ENCODE peak calls at places on chromosome 10, in seven cellular contexts. S is activated T-helper 1 cell treated with Interleukin-2 at 50 U/mL for 16 hours; R is NCI-H1417 treated with DMSO at 0.1 percent for 48 hours; M is GM19239; Q is B cell; Z is activated effector memory CD4-positive, alpha-beta T cell treated with Interleukin-2 at 50 U/mL for 16 hours; F is globus pallidus. J is an unnamed sample.
A peak's percentile ranks its signal among the peaks of the same experiment; 100 is the strongest.

GRCh38 chr10:23157691-23158369 is 34.3 kb upstream of the PTF1A start:
- DNase-seq in S (no peak), F (peak; percentile 54), Q (no peak), M (no peak), R (no peak), Z (no peak), J (peak; percentile 34)

GRCh38 chr10:78551184-78552005 is 517.4 kb upstream of the ZMIZ1 start:
- DNase-seq in M (no peak), Q (no peak), S (no peak), F (no peak), R (no peak), Z (no peak), J (peak; percentile 8)

GRCh38 chr10:126570631-126571170 is 99.8 kb downstream of the C10orf90 start:
- DNase-seq in M (no peak), F (no peak), Q (no peak), R (no peak), S (no peak), Z (no peak), J (no peak)

GRCh38 chr10:70617798-70618568 is 15.4 kb upstream of the PRF1 start:
- DNase-seq in M (no peak), F (no peak), Q (no peak), R (no peak), S (no peak), Z (no peak), J (no peak)

GRCh38 chr10:86403183-86403797 is 36.7 kb upstream of the GRID1 start:
- DNase-seq in S (no peak), Q (no peak), M (no peak), F (no peak), R (no peak), Z (no peak), J (no peak)

GRCh38 chr10:72186633-72187330 is 29.0 kb upstream of the ANAPC16 start:
- DNase-seq in S (no peak), M (no peak), Q (no peak), R (no peak), Z (no peak), F (peak; percentile 31), J (peak; percentile 3)

GRCh38 chr10:43859016-43859525 is 210.4 kb upstream of the ZNF32 start:
- DNase-seq in Z (no peak), M (no peak), Q (no peak), F (no peak), R (no peak), S (no peak), J (no peak)

GRCh38 chr10:78267598-78267997 is 233.9 kb downstream of the RPS24 start:
- DNase-seq in Z (no peak), R (no peak), S (no peak), Q (no peak), F (no peak), M (no peak), J (no peak)

GRCh38 chr10:24857001-24857695 is 95.3 kb downstream of the PRTFDC1 start:
- DNase-seq in F (no peak), Z (no peak), R (no peak), S (no peak), Q (no peak), M (no peak), J (no peak)

GRCh38 chr10:43000651-43001426 is 76.0 kb upstream of the RET start:
- DNase-seq in M (no peak), Q (peak; percentile 7), F (no peak), R (no peak), Z (no peak), S (no peak), J (no peak)

GRCh38 chr10:8331387-8331786 is 276.9 kb downstream of the GATA3 start:
- DNase-seq in Q (no peak), R (no peak), S (no peak), M (no peak), F (no peak), Z (peak; percentile 11), J (no peak)

GRCh38 chr10:62335326-62335725 is 38.8 kb upstream of the ZNF365 start:
- DNase-seq in M (no peak), Z (no peak), F (no peak), Q (no peak), S (no peak), R (no peak), J (peak; percentile 9)

GRCh38 chr10:84423729-84424128 is 95.3 kb downstream of the CCSER2 start:
- DNase-seq in F (no peak), R (no peak), M (no peak), Z (no peak), Q (no peak), S (no peak), J (no peak)

GRCh38 chr10:71804067-71804466 is 30.7 kb upstream of the VSIR start:
- DNase-seq in Z (no peak), F (peak; percentile 71), M (no peak), Q (no peak), S (no peak), R (no peak), J (no peak)

GRCh38 chr10:3484306-3485187 is 300.5 kb downstream of the KLF6 start:
- DNase-seq in F (no peak), M (peak; percentile 40), Q (peak; percentile 59), Z (no peak), S (no peak), R (no peak), J (peak; percentile 49)

GRCh38 chr10:102657984-102658724 is 13.9 kb downstream of the TRIM8 start:
- DNase-seq in S (no peak), M (no peak), F (no peak), R (no peak), Q (no peak), Z (no peak), J (no peak)

GRCh38 chr10:132601567-132601966 is 64.0 kb downstream of the INPP5A start:
- DNase-seq in M (no peak), R (no peak), Q (no peak), F (peak; percentile 50), S (no peak), Z (no peak), J (no peak)

GRCh38 chr10:80070068-80070467 is 8.4 kb upstream of the TMEM254 start:
- DNase-seq in Q (no peak), F (peak; percentile 95), R (no peak), S (no peak), Z (no peak), M (no peak), J (no peak)

GRCh38 chr10:61195219-61195618 is 251.2 kb upstream of the RHOBTB1 start:
- DNase-seq in R (no peak), Q (no peak), F (no peak), M (no peak), S (no peak), Z (no peak), J (no peak)

GRCh38 chr10:29181936-29182335 is 106.9 kb upstream of the LYZL1 start:
- DNase-seq in Z (no peak), S (no peak), M (no peak), F (no peak), Q (no peak), R (no peak), J (no peak)

GRCh38 chr10:79490400-79491081 is 21.8 kb upstream of the EIF5AL1 start:
- DNase-seq in M (no peak), Q (no peak), S (no peak), Z (no peak), F (no peak), R (no peak), J (no peak)

GRCh38 chr10:105073999-105074398 is 432.9 kb downstream of the SORCS3 start:
- DNase-seq in F (no peak), Q (no peak), Z (no peak), S (no peak), M (no peak), R (no peak), J (no peak)

GRCh38 chr10:50325449-50326188 is 74.3 kb upstream of the ASAH2 start:
- DNase-seq in S (no peak), Q (no peak), F (no peak), M (no peak), Z (no peak), R (no peak), J (no peak)

GRCh38 chr10:72243822-72244437 is 27.9 kb upstream of the ASCC1 start:
- DNase-seq in Z (no peak), Q (no peak), M (no peak), F (no peak), R (no peak), S (no peak), J (no peak)

GRCh38 chr10:32692174-32692573 is 246.2 kb downstream of the CCDC7 start:
- DNase-seq in Z (no peak), Q (no peak), S (no peak), R (no peak), M (no peak), F (peak; percentile 61), J (peak; percentile 88)

GRCh38 chr10:125001313-125002043 is 59.6 kb downstream of the ZRANB1 start:
- DNase-seq in S (no peak), M (no peak), R (no peak), Q (peak; percentile 18), Z (no peak), F (peak; percentile 85), J (peak; percentile 73)

GRCh38 chr10:79322616-79323566 is 24.4 kb upstream of the PPIF start:
- DNase-seq in Q (no peak), F (no peak), Z (peak; percentile 82), S (peak; percentile 73), R (no peak), M (no peak), J (no peak)

GRCh38 chr10:60335708-60336107 is 54.0 kb downstream of the ANK3 start:
- DNase-seq in Q (no peak), Z (no peak), R (no peak), M (no peak), S (no peak), F (no peak), J (no peak)

GRCh38 chr10:11913184-11913641 is 90.1 kb downstream of the PROSER2 start:
- DNase-seq in F (no peak), M (no peak), Z (no peak), Q (no peak), R (no peak), S (no peak), J (no peak)

GRCh38 chr10:115918812-115919211 is 354.2 kb downstream of the GFRA1 start:
- DNase-seq in Q (no peak), R (no peak), Z (no peak), S (no peak), F (no peak), M (no peak), J (no peak)

GRCh38 chr10:78472542-78472890 is 438.9 kb downstream of the RPS24 start:
- DNase-seq in S (no peak), M (no peak), F (peak; percentile 47), Z (no peak), Q (no peak), R (no peak), J (no peak)

GRCh38 chr10:36542493-36542892 is 582.9 kb upstream of the ANKRD30A start:
- DNase-seq in F (no peak), Z (no peak), M (no peak), S (no peak), R (no peak), Q (no peak), J (no peak)

GRCh38 chr10:119575506-119575905 is 21.3 kb downstream of the TIAL1 start:
- DNase-seq in R (no peak), Q (no peak), F (no peak), Z (peak; percentile 6), M (no peak), S (peak; percentile 6), J (no peak)

GRCh38 chr10:89633484-89633883 is 11.6 kb downstream of the PANK1 start:
- DNase-seq in F (no peak), S (no peak), M (no peak), Z (no peak), R (no peak), Q (no peak), J (no peak)

GRCh38 chr10:35025916-35026315 is 64.2 kb downstream of the CUL2 start:
- DNase-seq in M (no peak), F (no peak), R (no peak), Q (no peak), S (no peak), Z (no peak), J (no peak)

GRCh38 chr10:97319671-97320479 is 804 bp downstream of the FRAT1 start:
- DNase-seq in F (peak; percentile 67), Q (peak; percentile 83), S (peak; percentile 44), Z (peak; percentile 56), M (no peak), R (no peak), J (no peak)

GRCh38 chr10:71838264-71839211 is 12.5 kb downstream of the PSAP start:
- DNase-seq in Q (no peak), S (no peak), Z (no peak), M (no peak), R (no peak), F (no peak), J (no peak)

GRCh38 chr10:132951926-132952325 is 9.6 kb upstream of the CFAP46 start:
- DNase-seq in F (no peak), R (no peak), Q (no peak), S (no peak), M (no peak), Z (no peak), J (no peak)

J was measured in COLO829.